ENCODE peak calls at places on chromosomes 12 and 14, in five cellular contexts. H is CD8-positive, alpha-beta memory T cell; T is dorsolateral prefrontal cortex; Q is uterus; Z is CD4-positive, CD25-positive, alpha-beta regulatory T cell. X is an unnamed sample.

GRCh38 chr12:52634266-52635056 is 16.1 kb upstream of the KRT73 start:
- DNase-seq in T (peak), Z (no peak), Q (no peak), H (no peak), X (no peak)

GRCh38 chr12:5051913-5052312 is 8.2 kb downstream of the KCNA5 start:
- DNase-seq in Z (no peak), Q (no peak), H (no peak), T (no peak), X (no peak)

GRCh38 chr12:91077228-91077954 is 19.6 kb upstream of the KERA start:
- DNase-seq in H (no peak), Z (no peak), Q (no peak), T (no peak), X (no peak)

GRCh38 chr14:91231446-91231845 is 13.1 kb downstream of the GPR68 start:
- DNase-seq in T (no peak), Q (no peak), Z (no peak), H (no peak), X (no peak)

GRCh38 chr14:92217956-92218355 is 96.2 kb downstream of the CPSF2 start:
- DNase-seq in H (no peak), T (no peak), Q (no peak), Z (no peak), X (no peak)

GRCh38 chr14:69685716-69686115 is 74.3 kb downstream of the SUSD6 start:
- DNase-seq in Q (peak), Z (no peak), T (peak), H (no peak), X (no peak)

GRCh38 chr14:68924392-68925158 is 54.5 kb downstream of the ACTN1 start:
- DNase-seq in H (no peak), Q (no peak), T (no peak), Z (no peak), X (no peak)

GRCh38 chr14:53946071-53946403 is 10.6 kb downstream of the BMP4 start:
- DNase-seq in H (no peak), Q (no peak), T (no peak), Z (no peak), X (no peak)

GRCh38 chr14:69674546-69675245 is 63.3 kb downstream of the SUSD6 start:
- DNase-seq in H (no peak), Z (no peak), Q (no peak), T (no peak), X (no peak)

GRCh38 chr14:72863216-72864006 is 30.5 kb downstream of the DPF3 start:
- DNase-seq in Z (no peak), H (no peak), T (no peak), Q (no peak), X (no peak)
- H3K27ac ChIP-seq in Z (no peak), H (no peak), T (no peak), Q (no peak), X (no peak)

DNA sequence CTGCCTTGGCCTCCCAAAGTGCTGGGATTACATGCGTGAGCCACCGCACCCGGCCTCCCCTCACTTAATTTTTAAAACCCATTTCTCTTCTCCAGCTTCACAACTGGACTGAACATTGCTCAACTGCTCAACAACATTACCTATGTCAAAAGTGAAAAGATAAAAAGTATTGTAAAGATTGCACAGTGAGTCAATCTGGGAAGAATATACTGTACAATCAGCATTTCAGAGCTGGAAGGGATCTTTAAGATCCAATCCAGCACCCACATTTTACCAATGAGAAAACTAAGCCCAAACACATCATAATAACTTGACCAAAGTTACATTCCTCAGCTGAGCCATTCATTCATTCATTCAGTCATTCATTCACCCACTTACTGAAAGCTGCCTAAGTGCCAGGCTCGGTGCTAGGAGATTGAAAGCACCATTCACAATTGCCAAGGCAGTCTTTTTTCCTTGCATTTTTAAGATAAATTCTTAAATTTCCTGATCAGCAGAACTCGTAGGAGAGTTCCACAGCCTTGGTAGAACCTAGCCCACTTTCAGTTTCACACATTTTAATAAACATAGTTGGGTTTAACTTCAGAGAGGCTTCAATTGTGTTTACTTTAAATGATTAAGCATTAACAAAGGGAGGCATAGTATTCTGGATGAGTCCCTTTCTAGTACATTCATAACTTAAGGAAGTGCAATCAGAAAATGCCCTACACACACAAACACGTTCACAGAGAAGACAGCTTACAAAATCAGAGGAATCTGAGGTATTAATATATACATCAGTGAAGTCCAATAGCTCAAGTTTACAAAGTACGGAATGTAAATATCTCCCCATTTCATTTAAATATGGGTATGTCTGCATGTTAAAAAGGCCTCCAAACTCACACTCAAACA is 3.0 kb downstream of the GALNT4 start:
- DNase-seq in Q (no peak), Z (no peak), T (no peak), H (no peak), X (no peak)
- H3K4me3 ChIP-seq in Q (no peak), Z (peak), T (peak), H (no peak), X (no peak)

GRCh38 chr14:101761881-101762529 is 496 bp downstream of the PPP2R5C start:
- DNase-seq in H (peak), Z (peak), Q (peak), T (peak), X (peak)
- H3K27ac ChIP-seq in H (peak), Z (peak), Q (peak), T (no peak), X (peak)

GRCh38 chr12:106171117-106171750 is 32.5 kb upstream of the NUAK1 start:
- DNase-seq in Q (no peak), Z (no peak), T (no peak), H (no peak), X (no peak)
- H3K4me3 ChIP-seq in Q (no peak), Z (no peak), T (no peak), H (no peak), X (no peak)

GRCh38 chr12:128088926-128089325 is 178.0 kb upstream of the TMEM132C start:
- DNase-seq in H (no peak), Q (no peak), Z (no peak), T (no peak), X (no peak)

GRCh38 chr12:128091101-128091795 is 175.7 kb upstream of the TMEM132C start:
- DNase-seq in Z (no peak), H (no peak), T (no peak), Q (no peak), X (no peak)

GRCh38 chr12:128089961-128090360 is 177.0 kb upstream of the TMEM132C start:
- DNase-seq in T (no peak), Q (no peak), Z (no peak), H (no peak), X (no peak)

DNA sequence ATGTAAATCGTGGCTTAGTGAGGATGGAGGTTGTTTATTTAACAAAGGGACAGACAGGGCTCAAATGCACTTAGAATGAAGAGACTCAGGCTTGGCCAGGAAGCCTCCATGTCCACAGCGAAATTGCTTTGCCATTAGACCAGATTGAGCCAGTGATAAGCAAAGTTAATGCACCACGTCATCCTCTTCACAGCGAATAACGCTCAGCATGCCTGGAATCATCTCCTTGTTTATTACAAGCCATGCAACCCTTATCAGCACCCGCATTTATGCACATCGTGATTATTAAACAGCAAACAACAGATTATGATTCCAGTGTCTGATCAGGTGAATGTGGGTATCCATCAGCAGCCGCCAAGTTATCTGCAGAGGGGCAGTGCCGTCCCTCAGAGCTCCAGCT is 175.0 kb upstream of the TMEM132C start:
- DNase-seq in T (no peak), Q (no peak), Z (no peak), H (no peak), X (no peak)
- H3K27ac ChIP-seq in T (no peak), Q (no peak), Z (no peak), H (no peak), X (no peak)

GRCh38 chr12:132469423-132469822 is 20.5 kb upstream of the FBRSL1 start:
- DNase-seq in Z (no peak), H (no peak), Q (no peak), T (no peak), X (no peak)
- H3K4me3 ChIP-seq in Z (no peak), H (peak), Q (no peak), T (no peak), X (no peak)

DNA sequence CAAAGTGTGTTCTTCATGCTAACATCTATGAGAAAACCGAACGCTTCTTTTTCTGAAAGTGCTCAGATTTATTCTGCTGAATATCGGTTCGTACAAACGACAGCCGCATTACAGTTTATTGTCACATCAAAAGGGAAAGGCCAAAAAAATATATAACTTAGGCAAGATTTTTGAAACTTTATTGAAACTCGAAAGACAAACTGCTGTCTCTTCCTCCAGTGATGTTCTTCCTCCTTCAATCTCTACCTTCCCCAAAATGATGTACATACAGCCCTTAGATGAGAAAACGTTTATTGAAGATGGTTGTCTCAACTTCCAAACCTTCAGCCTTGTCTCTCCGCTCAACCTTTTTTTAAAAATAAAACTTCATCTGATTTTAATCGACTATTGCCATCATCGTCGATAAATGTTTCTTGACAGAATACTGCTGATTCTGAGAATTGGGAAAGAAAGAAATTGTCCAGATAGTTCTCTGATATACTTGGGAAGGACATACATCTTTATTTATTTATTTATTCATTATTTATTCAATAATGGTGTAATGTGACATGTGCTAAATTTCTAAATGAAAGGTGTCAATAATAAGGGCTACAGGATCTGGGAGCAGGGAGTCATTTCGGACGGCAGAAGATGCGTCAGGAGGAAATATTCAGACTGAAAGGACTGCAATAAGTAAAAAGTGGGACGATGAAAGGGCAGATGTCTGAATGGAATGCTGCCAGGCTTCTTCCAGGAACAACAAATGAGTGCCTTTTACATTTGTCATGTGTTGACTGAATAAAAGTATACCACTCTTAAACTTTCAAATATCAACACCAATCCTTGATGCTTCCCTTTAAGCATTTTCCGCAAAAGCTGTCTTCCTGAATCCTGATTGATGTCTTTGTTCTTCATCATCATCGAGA is 816 bp upstream of the MDM1 start:
- DNase-seq in Z (no peak), H (no peak), T (no peak), Q (no peak), X (no peak)
- H3K27ac ChIP-seq in Z (peak), H (peak), T (no peak), Q (peak), X (peak)

DNA sequence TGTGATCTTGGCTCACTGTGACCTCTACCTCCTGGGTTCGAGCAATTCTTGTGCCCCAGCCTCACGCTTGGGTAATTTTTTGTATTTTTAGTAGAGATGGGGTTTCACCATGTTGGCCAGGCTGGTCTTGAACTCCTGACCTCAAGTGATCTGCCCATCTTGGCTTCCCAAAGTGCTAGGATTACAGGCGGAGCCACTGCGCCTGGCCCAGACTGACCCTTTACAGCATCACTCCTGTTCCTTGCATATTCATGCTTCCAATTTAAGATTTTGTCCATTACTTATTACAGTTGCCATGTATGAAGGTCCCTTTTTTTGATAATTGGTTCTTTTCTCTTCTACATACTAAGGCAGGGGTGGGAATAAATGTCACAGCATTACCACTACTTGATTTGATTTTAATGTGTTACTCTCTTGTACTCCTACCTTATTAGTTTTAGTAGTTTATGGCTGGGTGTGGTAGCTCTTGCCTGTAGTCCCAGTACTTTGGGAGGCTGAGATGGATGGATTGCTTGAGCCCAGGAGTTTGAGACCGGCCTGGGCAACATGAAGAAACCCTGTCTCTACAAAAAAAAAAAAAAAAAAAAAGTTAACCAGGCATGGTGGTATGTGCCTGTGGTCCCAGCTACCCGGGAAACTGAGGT is 46.9 kb downstream of the ADIPOR2 start:
- DNase-seq in H (no peak), Z (no peak), T (no peak), Q (no peak), X (no peak)
- H3K4me3 ChIP-seq in H (no peak), Z (no peak), T (no peak), Q (no peak), X (no peak)

GRCh38 chr12:89358805-89359204 is 6.5 kb upstream of the DUSP6 start:
- DNase-seq in Q (no peak), T (no peak), H (no peak), Z (no peak), X (no peak)

GRCh38 chr12:89355243-89356068 is 3.2 kb upstream of the DUSP6 start:
- DNase-seq in H (no peak), Q (no peak), Z (no peak), T (no peak), X (no peak)

GRCh38 chr12:89356069-89356665 is 3.9 kb upstream of the DUSP6 start:
- DNase-seq in H (no peak), T (no peak), Q (no peak), Z (no peak), X (no peak)

GRCh38 chr12:89359615-89360014 is 7.3 kb upstream of the DUSP6 start:
- DNase-seq in Z (no peak), T (no peak), H (no peak), Q (no peak), X (no peak)

GRCh38 chr12:89357297-89357730 is 5.0 kb upstream of the DUSP6 start:
- DNase-seq in Z (no peak), Q (no peak), H (no peak), T (no peak), X (no peak)
- H3K27ac ChIP-seq in Z (no peak), Q (no peak), H (no peak), T (no peak), X (no peak)

GRCh38 chr12:80264386-80264785 is 165.0 kb downstream of the OTOGL start:
- DNase-seq in Z (no peak), T (no peak), H (no peak), Q (no peak), X (no peak)

GRCh38 chr12:80260269-80260668 is 160.9 kb downstream of the OTOGL start:
- DNase-seq in T (no peak), Q (no peak), H (no peak), Z (no peak), X (no peak)

GRCh38 chr12:80264891-80265290 is 165.6 kb downstream of the OTOGL start:
- DNase-seq in Z (no peak), Q (no peak), H (no peak), T (no peak), X (no peak)

GRCh38 chr12:80261403-80261802 is 162.1 kb downstream of the OTOGL start:
- DNase-seq in T (no peak), Z (no peak), H (no peak), Q (no peak), X (no peak)

GRCh38 chr12:80262372-80263170 is 163.2 kb downstream of the OTOGL start:
- DNase-seq in T (no peak), H (no peak), Q (no peak), Z (no peak), X (no peak)
- H3K4me3 ChIP-seq in T (no peak), H (no peak), Q (no peak), Z (no peak), X (no peak)